ENCODE peak calls at places on chromosome 22, in eight cellular contexts. I is HFFc6, Y is mucosa of descending colon, P is stomach, G is mesothelial cell of epicardium, H is keratinocyte, D is astrocyte of the cerebellum, W is spleen. A is an unnamed sample.

GRCh38 chr22:47421846-47422245 is 659.4 kb downstream of the TBC1D22A start:
- DNase-seq in I (no peak), W (no peak), D (no peak), Y (no peak), G (no peak), P (no peak), H (no peak), A (no peak)

GRCh38 chr22:39937881-39938280 is 22.3 kb upstream of the TMA7B start:
- DNase-seq in Y (no peak), P (no peak), G (no peak), W (no peak), H (no peak), D (no peak), I (no peak), A (no peak)

GRCh38 chr22:28091486-28091885 is 172.4 kb upstream of the PITPNB start:
- DNase-seq in W (no peak), I (no peak), P (no peak), G (no peak), H (no peak), Y (no peak), D (no peak), A (no peak)

GRCh38 chr22:41833369-41834004 is 582 bp downstream of the SREBF2 start:
- DNase-seq in Y (peak), W (peak), I (no peak), G (peak), D (no peak), H (no peak), P (peak), A (no peak)

GRCh38 chr22:27991586-27992293 is 72.7 kb upstream of the PITPNB start:
- DNase-seq in D (no peak), P (peak), I (no peak), W (no peak), H (no peak), G (no peak), Y (no peak), A (no peak)

GRCh38 chr22:20890975-20891374 is 26.2 kb upstream of the CRKL start:
- DNase-seq in Y (no peak), D (no peak), I (no peak), H (no peak), W (no peak), P (no peak), G (no peak), A (no peak)

GRCh38 chr22:43262990-43263644 is 76.2 kb upstream of the TTLL12 start:
- DNase-seq in P (peak), W (peak), I (no peak), G (no peak), D (no peak), H (no peak), Y (peak), A (peak)

GRCh38 chr22:29716814-29717213 is 3.0 kb upstream of the CABP7 start:
- DNase-seq in I (peak), P (peak), W (no peak), Y (no peak), H (peak), D (peak), G (peak), A (peak)

GRCh38 chr22:24758164-24758799 is 16.2 kb downstream of the PIWIL3 start:
- DNase-seq in G (no peak), H (no peak), W (no peak), P (peak), I (peak), D (peak), Y (no peak), A (peak)

GRCh38 chr22:32265882-32266767 is 11.0 kb upstream of the SLC5A4 start:
- DNase-seq in G (peak), H (no peak), W (peak), P (peak), D (peak), I (peak), Y (no peak), A (peak)
- TF ChIP-seq CTCF in G (peak), H (peak), W (peak), P (no peak), D (peak), I (peak), Y (peak), A (peak)

GRCh38 chr22:45502215-45503070 is at the start of gene FBLN1:
- DNase-seq in H (no peak), W (no peak), Y (no peak), D (no peak), I (no peak), G (peak), P (no peak), A (peak)
- TF ChIP-seq CTCF in H (peak), W (no peak), Y (no peak), D (peak), I (peak), G (no peak), P (no peak), A (no peak)

DNA sequence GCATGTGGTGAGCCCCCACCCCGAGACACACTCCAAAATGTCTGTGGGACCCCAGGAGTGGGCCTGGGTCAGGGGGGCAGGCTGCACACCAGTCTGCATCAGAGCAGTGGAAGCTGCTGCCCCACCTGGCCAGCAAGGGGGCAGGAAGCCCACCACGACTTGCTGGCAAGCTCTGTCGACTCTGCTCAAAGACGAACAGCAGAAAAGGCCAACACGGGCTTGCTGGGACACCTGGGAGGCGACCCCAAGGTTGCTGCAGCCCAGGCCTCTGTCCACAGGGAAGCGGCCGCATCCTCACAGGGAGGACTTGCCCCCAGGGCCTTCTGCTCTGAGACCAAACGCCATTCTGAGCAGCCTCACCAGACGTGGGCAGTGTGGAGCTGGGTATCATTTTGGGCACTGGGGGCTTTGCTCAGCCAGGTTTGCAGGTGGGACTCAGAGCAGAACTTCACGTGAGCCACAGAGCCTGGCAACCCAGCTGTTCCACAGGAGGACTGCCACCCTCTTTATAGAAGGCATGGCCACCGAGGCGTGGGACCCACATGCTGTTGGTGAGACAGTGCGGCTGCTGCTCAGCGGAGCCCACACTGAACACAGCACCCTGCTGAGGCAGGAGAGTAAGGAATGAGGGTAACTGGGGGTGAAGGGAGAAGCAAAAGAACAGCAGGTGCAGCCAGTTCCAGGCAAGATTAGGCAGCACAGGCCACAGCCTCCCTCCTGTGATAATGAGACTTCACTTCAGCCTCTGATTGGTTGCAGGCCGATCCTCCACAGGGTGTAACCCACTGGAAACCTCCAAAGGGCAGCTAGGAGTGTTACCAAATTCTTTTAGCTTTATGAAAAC is 11.0 kb downstream of the IL17REL start:
- DNase-seq in H (no peak), I (no peak), G (no peak), P (no peak), D (no peak), W (no peak), Y (no peak), A (no peak)
- TF ChIP-seq CTCF in H (no peak), I (peak), G (no peak), P (no peak), D (no peak), W (no peak), Y (no peak), A (no peak)

DNA sequence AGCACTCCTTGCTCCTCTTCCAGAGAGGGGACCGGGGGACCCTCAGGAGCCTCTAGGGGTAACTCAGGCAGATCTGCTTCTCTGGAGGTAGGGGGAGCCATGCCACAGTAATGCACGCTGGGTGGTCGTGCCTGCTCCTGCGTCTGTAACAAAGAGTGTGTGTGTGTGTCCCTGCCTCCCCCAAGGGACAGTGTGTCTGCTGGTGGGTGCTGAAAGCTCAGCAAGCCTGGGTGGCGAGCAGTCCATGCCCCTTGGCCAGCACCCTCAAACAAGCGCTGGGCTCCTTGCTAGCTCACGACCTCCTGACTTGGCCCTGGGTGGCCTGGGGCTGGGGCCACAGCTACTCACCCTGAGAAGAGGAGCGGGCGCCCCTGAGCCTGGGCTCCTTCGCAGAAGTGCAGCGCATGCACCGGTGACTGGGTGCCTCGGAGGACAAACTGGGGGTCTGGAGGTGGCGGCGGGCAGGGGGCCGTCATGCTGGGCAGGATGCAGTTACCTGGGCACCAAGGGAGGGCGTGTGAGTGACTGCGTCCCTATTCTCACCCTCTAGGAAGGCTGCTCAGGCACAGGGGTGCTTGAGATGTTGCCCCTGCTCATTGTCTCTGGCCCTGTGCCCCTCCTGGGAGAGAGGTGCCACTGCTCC is 33.7 kb downstream of the GNB1L start:
- DNase-seq in P (peak), I (no peak), Y (peak), D (no peak), H (no peak), W (peak), G (no peak), A (no peak)
- TF ChIP-seq CTCF in P (no peak), I (no peak), Y (no peak), D (no peak), H (peak), W (no peak), G (no peak), A (no peak)

DNA sequence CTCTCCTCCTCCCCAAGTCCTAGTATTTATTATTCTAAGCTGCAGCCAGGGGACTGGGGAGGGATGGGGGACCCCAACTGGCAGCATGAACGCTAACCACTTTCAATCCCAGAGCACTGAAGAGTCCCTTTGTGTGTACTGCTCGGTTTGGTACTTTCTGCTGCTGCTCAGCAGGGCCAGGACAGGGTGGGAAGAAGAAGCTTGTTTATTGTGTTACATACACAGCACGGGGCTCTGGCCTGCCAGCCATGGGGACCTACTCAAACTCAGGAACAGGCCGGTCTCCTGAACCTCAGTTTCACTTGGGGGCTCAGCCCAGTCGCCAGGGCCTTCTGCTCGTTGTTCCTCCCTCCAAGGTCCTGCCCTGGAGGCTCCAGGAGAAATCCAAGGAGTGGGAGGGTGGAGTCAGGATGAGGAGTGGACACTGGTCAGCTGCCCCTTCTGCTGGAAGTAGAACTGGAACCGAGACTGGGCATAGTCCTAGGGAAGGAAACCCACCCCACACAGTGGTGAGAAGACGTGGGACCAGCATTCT is 616 bp upstream of the CPT1B start:
- DNase-seq in I (no peak), D (no peak), H (no peak), W (no peak), P (no peak), Y (no peak), G (no peak), A (no peak)
- TF ChIP-seq CTCF in I (no peak), D (no peak), H (no peak), W (no peak), P (no peak), Y (no peak), G (no peak), A (no peak)

GRCh38 chr22:25896592-25896991 is 154.6 kb downstream of the MYO18B start:
- DNase-seq in I (no peak), P (no peak), Y (no peak), W (no peak), D (no peak), G (no peak), H (no peak), A (no peak)

GRCh38 chr22:25899566-25899965 is 157.6 kb downstream of the MYO18B start:
- DNase-seq in G (no peak), D (no peak), I (no peak), P (no peak), H (no peak), Y (no peak), W (no peak), A (no peak)

GRCh38 chr22:25900880-25901279 is 158.9 kb downstream of the MYO18B start:
- DNase-seq in W (no peak), I (no peak), G (no peak), Y (no peak), P (no peak), H (no peak), D (no peak), A (peak)

GRCh38 chr22:25900390-25900789 is 158.4 kb downstream of the MYO18B start:
- DNase-seq in G (no peak), H (no peak), Y (no peak), I (no peak), D (no peak), P (no peak), W (no peak), A (no peak)

DNA sequence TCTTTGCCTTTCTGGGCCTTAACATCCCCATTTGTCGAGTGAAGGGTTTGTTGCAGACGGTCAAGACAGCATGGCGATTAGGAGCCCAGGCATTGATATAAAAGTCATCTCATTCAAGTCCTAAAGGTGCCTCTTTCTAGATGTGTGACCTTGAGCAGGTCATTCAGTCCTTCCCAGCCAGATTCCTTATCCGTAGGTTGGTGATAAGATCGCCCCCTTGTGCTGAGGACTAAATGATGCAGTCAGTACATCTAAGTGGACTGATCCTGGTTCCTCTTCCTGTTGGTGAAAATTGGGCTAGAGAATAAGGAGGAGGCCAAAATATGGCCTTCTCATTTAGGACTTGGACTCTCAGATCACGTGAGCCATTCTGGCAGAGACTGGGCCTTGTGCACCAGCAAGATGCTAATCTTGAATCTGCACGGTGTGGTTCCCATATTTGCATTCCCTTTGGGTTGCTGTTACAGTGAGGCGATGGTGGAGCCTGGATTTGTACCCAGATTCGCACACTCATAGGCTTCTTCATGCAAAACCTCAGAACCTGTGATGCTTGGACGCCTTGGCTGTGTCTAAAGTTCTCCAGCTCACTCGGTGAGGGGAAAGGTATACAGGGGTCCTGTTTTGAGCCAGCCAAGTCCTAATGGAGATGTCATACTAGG is 156.8 kb downstream of the MYO18B start:
- DNase-seq in D (no peak), I (no peak), W (no peak), Y (no peak), P (no peak), G (no peak), H (no peak), A (no peak)
- TF ChIP-seq CTCF in D (no peak), I (peak), W (no peak), Y (no peak), P (no peak), G (no peak), H (peak), A (peak)

DNA sequence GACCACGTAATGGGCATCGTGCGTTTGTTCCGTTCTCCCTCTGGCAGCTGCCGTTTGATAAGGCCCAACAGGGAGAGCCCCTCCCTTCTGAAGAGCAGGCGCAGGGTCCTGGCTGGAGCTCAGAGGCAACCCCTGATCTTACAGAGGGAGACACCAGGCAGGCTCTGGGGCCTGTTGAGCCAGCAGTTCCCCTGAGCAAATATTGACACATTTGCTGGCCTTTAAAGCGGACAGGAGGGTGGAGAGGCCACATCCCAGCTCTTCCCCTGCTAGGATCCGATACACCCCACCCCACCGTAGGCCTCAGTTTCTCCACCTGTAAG is 11.8 kb upstream of the C1QTNF6 start:
- DNase-seq in Y (no peak), W (no peak), G (no peak), H (no peak), I (no peak), D (no peak), P (no peak), A (no peak)
- TF ChIP-seq CTCF in Y (no peak), W (peak), G (no peak), H (no peak), I (peak), D (no peak), P (no peak), A (no peak)

GRCh38 chr22:16781764-16782329 is 43.4 kb downstream of the XKR3 start:
- DNase-seq in Y (no peak), W (no peak), G (no peak), P (no peak), D (no peak), H (no peak), I (no peak), A (no peak)

GRCh38 chr22:16783453-16783852 is 41.8 kb downstream of the XKR3 start:
- DNase-seq in D (no peak), Y (no peak), G (no peak), P (no peak), H (no peak), W (no peak), I (no peak), A (no peak)

GRCh38 chr22:16781074-16781763 is 44.0 kb downstream of the XKR3 start:
- DNase-seq in W (no peak), D (no peak), H (no peak), P (no peak), Y (no peak), I (no peak), G (no peak), A (no peak)

GRCh38 chr22:16783930-16784354 is 41.3 kb downstream of the XKR3 start:
- DNase-seq in H (no peak), P (no peak), D (no peak), I (no peak), Y (no peak), G (no peak), W (no peak), A (peak)
- TF ChIP-seq CTCF in H (no peak), P (no peak), D (no peak), I (peak), Y (no peak), G (peak), W (no peak), A (peak)